ENCODE peak calls at places on chromosomes 13 and 19, in eight cellular contexts. One of them, this sample, is unnamed.
A peak's percentile ranks its signal among the peaks of the same experiment; 100 is the strongest.

GRCh38 chr19:55858401-55858800 is 22.1 kb downstream of the NLRP4 start:
- DNase-seq in upper lobe of left lung: no peak
- DNase-seq in Peyer's patch: no peak
- DNase-seq in cardiac muscle cell: no peak
- DNase-seq in dorsolateral prefrontal cortex: no peak
- DNase-seq in cardiac fibroblast: no peak
- DNase-seq in prostate gland: no peak
- DNase-seq in BJ: no peak
- DNase-seq in this sample: no peak

GRCh38 chr19:1752009-1752756 is 1.1 kb upstream of the ONECUT3 start:
- DNase-seq in upper lobe of left lung: no peak
- DNase-seq in Peyer's patch: no peak
- DNase-seq in cardiac muscle cell: no peak
- DNase-seq in dorsolateral prefrontal cortex: no peak
- DNase-seq in cardiac fibroblast: no peak
- DNase-seq in prostate gland: no peak
- DNase-seq in BJ: no peak
- DNase-seq in this sample: no peak

GRCh38 chr13:60090579-60090978 is 73.1 kb downstream of the DIAPH3 start:
- DNase-seq in upper lobe of left lung: no peak
- DNase-seq in Peyer's patch: no peak
- DNase-seq in cardiac muscle cell: no peak
- DNase-seq in dorsolateral prefrontal cortex: no peak
- DNase-seq in cardiac fibroblast: peak; percentile 41
- DNase-seq in prostate gland: no peak
- DNase-seq in BJ: peak; percentile 13
- DNase-seq in this sample: no peak

GRCh38 chr19:46009530-46010510 is 13.0 kb downstream of the PGLYRP1 start:
- DNase-seq in upper lobe of left lung: no peak
- DNase-seq in Peyer's patch: peak; percentile 46
- DNase-seq in cardiac muscle cell: peak; percentile 71
- DNase-seq in dorsolateral prefrontal cortex: peak; percentile 84
- DNase-seq in cardiac fibroblast: peak; percentile 82
- DNase-seq in prostate gland: peak; percentile 58
- DNase-seq in BJ: no peak
- DNase-seq in this sample: no peak

GRCh38 chr13:33096886-33097610 is 80.8 kb downstream of the KL start:
- DNase-seq in upper lobe of left lung: no peak
- DNase-seq in Peyer's patch: no peak
- DNase-seq in cardiac muscle cell: no peak
- DNase-seq in dorsolateral prefrontal cortex: no peak
- DNase-seq in cardiac fibroblast: no peak
- DNase-seq in prostate gland: no peak
- DNase-seq in BJ: no peak
- DNase-seq in this sample: no peak

GRCh38 chr13:26964278-26965057 is 203.9 kb upstream of the GPR12 start:
- DNase-seq in upper lobe of left lung: no peak
- DNase-seq in Peyer's patch: no peak
- DNase-seq in cardiac muscle cell: peak; percentile 33
- DNase-seq in dorsolateral prefrontal cortex: no peak
- DNase-seq in cardiac fibroblast: peak; percentile 49
- DNase-seq in prostate gland: no peak
- DNase-seq in BJ: no peak
- DNase-seq in this sample: no peak

GRCh38 chr19:14614099-14614412 is 31.2 kb downstream of the CLEC17A start:
- DNase-seq in upper lobe of left lung: no peak
- DNase-seq in Peyer's patch: peak; percentile 80
- DNase-seq in cardiac muscle cell: no peak
- DNase-seq in dorsolateral prefrontal cortex: no peak
- DNase-seq in cardiac fibroblast: no peak
- DNase-seq in prostate gland: no peak
- DNase-seq in BJ: no peak
- DNase-seq in this sample: no peak

GRCh38 chr19:29942404-29943261 is 594 bp downstream of the URI1 start:
- DNase-seq in upper lobe of left lung: peak; percentile 94
- DNase-seq in Peyer's patch: peak; percentile 79
- DNase-seq in cardiac muscle cell: peak; percentile 77
- DNase-seq in dorsolateral prefrontal cortex: peak; percentile 73
- DNase-seq in cardiac fibroblast: peak; percentile 42
- DNase-seq in prostate gland: peak; percentile 53
- DNase-seq in BJ: no peak
- DNase-seq in this sample: no peak

GRCh38 chr13:70088926-70089325 is 18.7 kb upstream of the ATXN8OS start:
- DNase-seq in upper lobe of left lung: no peak
- DNase-seq in Peyer's patch: no peak
- DNase-seq in cardiac muscle cell: no peak
- DNase-seq in dorsolateral prefrontal cortex: no peak
- DNase-seq in cardiac fibroblast: no peak
- DNase-seq in prostate gland: no peak
- DNase-seq in BJ: no peak
- DNase-seq in this sample: no peak

GRCh38 chr13:83780201-83780600 is 102.1 kb downstream of the SLITRK1 start:
- DNase-seq in upper lobe of left lung: no peak
- DNase-seq in Peyer's patch: no peak
- DNase-seq in cardiac muscle cell: peak; percentile 2
- DNase-seq in dorsolateral prefrontal cortex: no peak
- DNase-seq in cardiac fibroblast: peak; percentile 58
- DNase-seq in prostate gland: no peak
- DNase-seq in BJ: no peak
- DNase-seq in this sample: no peak

GRCh38 chr13:109249780-109250528 is 536.4 kb downstream of the IRS2 start:
- DNase-seq in upper lobe of left lung: no peak
- DNase-seq in Peyer's patch: no peak
- DNase-seq in cardiac muscle cell: no peak
- DNase-seq in dorsolateral prefrontal cortex: no peak
- DNase-seq in cardiac fibroblast: no peak
- DNase-seq in prostate gland: no peak
- DNase-seq in BJ: no peak
- DNase-seq in this sample: no peak
- H3K4me3 ChIP-seq in upper lobe of left lung: no peak overlapping the region
- H3K4me3 ChIP-seq in Peyer's patch: no peak overlapping the region
- H3K4me3 ChIP-seq in cardiac muscle cell: no peak overlapping the region
- H3K4me3 ChIP-seq in dorsolateral prefrontal cortex: no peak overlapping the region
- H3K4me3 ChIP-seq in cardiac fibroblast: no peak overlapping the region
- H3K4me3 ChIP-seq in prostate gland: no peak overlapping the region
- H3K4me3 ChIP-seq in BJ: no peak overlapping the region
- H3K4me3 ChIP-seq in this sample: no peak overlapping the region

DNA sequence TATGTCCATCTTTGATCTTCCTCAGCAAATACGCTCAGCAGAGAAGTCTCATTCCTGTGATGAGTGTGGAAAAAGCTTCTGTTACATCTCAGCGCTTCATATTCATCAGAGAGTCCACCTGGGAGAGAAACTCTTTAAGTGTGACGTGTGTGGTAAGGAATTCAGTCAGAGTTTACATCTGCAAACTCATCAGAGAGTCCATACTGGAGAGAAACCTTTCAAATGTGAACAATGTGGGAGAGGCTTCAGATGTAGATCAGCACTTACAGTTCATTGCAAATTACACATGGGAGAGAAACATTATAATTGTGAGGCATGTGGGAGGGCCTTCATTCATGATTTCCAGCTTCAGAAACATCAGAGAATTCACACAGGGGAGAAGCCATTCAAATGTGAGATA is 5.7 kb upstream of the ZNF284 start:
- DNase-seq in upper lobe of left lung: no peak
- DNase-seq in Peyer's patch: no peak
- DNase-seq in cardiac muscle cell: no peak
- DNase-seq in dorsolateral prefrontal cortex: no peak
- DNase-seq in cardiac fibroblast: no peak
- DNase-seq in prostate gland: no peak
- DNase-seq in BJ: no peak
- DNase-seq in this sample: no peak
- TF ChIP-seq CTCF in upper lobe of left lung: no peak
- TF ChIP-seq CTCF in Peyer's patch: no peak
- TF ChIP-seq CTCF in cardiac muscle cell: no peak
- TF ChIP-seq CTCF in dorsolateral prefrontal cortex: no peak
- TF ChIP-seq CTCF in cardiac fibroblast: no peak
- TF ChIP-seq CTCF in prostate gland: no peak
- TF ChIP-seq CTCF in BJ: no peak
- TF ChIP-seq CTCF in this sample: no peak

GRCh38 chr19:19170053-19170945 is at the start of gene MEF2B:
- DNase-seq in upper lobe of left lung: peak; percentile 95
- DNase-seq in Peyer's patch: peak; percentile 85
- DNase-seq in cardiac muscle cell: peak; percentile 93
- DNase-seq in dorsolateral prefrontal cortex: peak; percentile 66
- DNase-seq in cardiac fibroblast: peak; percentile 64
- DNase-seq in prostate gland: peak; percentile 65
- DNase-seq in BJ: no peak
- DNase-seq in this sample: no peak

GRCh38 chr19:19171110-19171672 is 1.1 kb upstream of the MEF2B start:
- DNase-seq in upper lobe of left lung: no peak
- DNase-seq in Peyer's patch: no peak
- DNase-seq in cardiac muscle cell: no peak
- DNase-seq in dorsolateral prefrontal cortex: no peak
- DNase-seq in cardiac fibroblast: no peak
- DNase-seq in prostate gland: no peak
- DNase-seq in BJ: no peak
- DNase-seq in this sample: no peak

GRCh38 chr19:19169236-19170052 is 619 bp downstream of the MEF2B start:
- DNase-seq in upper lobe of left lung: no peak
- DNase-seq in Peyer's patch: no peak
- DNase-seq in cardiac muscle cell: no peak
- DNase-seq in dorsolateral prefrontal cortex: no peak
- DNase-seq in cardiac fibroblast: no peak
- DNase-seq in prostate gland: no peak
- DNase-seq in BJ: no peak
- DNase-seq in this sample: no peak

GRCh38 chr19:19165396-19165795 is 4.7 kb downstream of the MEF2B start:
- DNase-seq in upper lobe of left lung: no peak
- DNase-seq in Peyer's patch: no peak
- DNase-seq in cardiac muscle cell: no peak
- DNase-seq in dorsolateral prefrontal cortex: no peak
- DNase-seq in cardiac fibroblast: no peak
- DNase-seq in prostate gland: no peak
- DNase-seq in BJ: no peak
- DNase-seq in this sample: no peak

GRCh38 chr19:19167612-19168011 is 2.5 kb downstream of the MEF2B start:
- DNase-seq in upper lobe of left lung: no peak
- DNase-seq in Peyer's patch: no peak
- DNase-seq in cardiac muscle cell: no peak
- DNase-seq in dorsolateral prefrontal cortex: no peak
- DNase-seq in cardiac fibroblast: no peak
- DNase-seq in prostate gland: no peak
- DNase-seq in BJ: no peak
- DNase-seq in this sample: no peak
- H3K4me3 ChIP-seq in upper lobe of left lung: no peak overlapping the region
- H3K4me3 ChIP-seq in Peyer's patch: no peak overlapping the region
- H3K4me3 ChIP-seq in cardiac muscle cell: no peak overlapping the region
- H3K4me3 ChIP-seq in dorsolateral prefrontal cortex: no peak overlapping the region
- H3K4me3 ChIP-seq in cardiac fibroblast: no peak overlapping the region
- H3K4me3 ChIP-seq in prostate gland: no peak overlapping the region
- H3K4me3 ChIP-seq in BJ: no peak overlapping the region
- H3K4me3 ChIP-seq in this sample: no peak overlapping the region

GRCh38 chr19:9785367-9786331 is 17.1 kb upstream of the ZNF846 start:
- DNase-seq in upper lobe of left lung: peak; percentile 96
- DNase-seq in Peyer's patch: peak; percentile 100
- DNase-seq in cardiac muscle cell: peak; percentile 100
- DNase-seq in dorsolateral prefrontal cortex: peak; percentile 86
- DNase-seq in cardiac fibroblast: peak; percentile 98
- DNase-seq in prostate gland: peak; percentile 99
- DNase-seq in BJ: peak; percentile 52
- DNase-seq in this sample: peak; percentile 67
- TF ChIP-seq CTCF in upper lobe of left lung: no peak
- TF ChIP-seq CTCF in Peyer's patch: no peak
- TF ChIP-seq CTCF in cardiac muscle cell: no peak
- TF ChIP-seq CTCF in dorsolateral prefrontal cortex: no peak
- TF ChIP-seq CTCF in cardiac fibroblast: no peak
- TF ChIP-seq CTCF in prostate gland: peak; percentile 16
- TF ChIP-seq CTCF in BJ: no peak
- TF ChIP-seq CTCF in this sample: no peak

GRCh38 chr19:710767-711166 is 2.0 kb downstream of the PALM start:
- DNase-seq in upper lobe of left lung: peak; percentile 74
- DNase-seq in Peyer's patch: no peak
- DNase-seq in cardiac muscle cell: no peak
- DNase-seq in dorsolateral prefrontal cortex: no peak
- DNase-seq in cardiac fibroblast: no peak
- DNase-seq in prostate gland: no peak
- DNase-seq in BJ: no peak
- DNase-seq in this sample: no peak
- H3K4me3 ChIP-seq in upper lobe of left lung: peak overlapping the region; percentile 65
- H3K4me3 ChIP-seq in Peyer's patch: peak overlapping the region; percentile 55
- H3K4me3 ChIP-seq in cardiac muscle cell: no peak overlapping the region
- H3K4me3 ChIP-seq in dorsolateral prefrontal cortex: peak overlapping the region; percentile 60
- H3K4me3 ChIP-seq in cardiac fibroblast: no peak overlapping the region
- H3K4me3 ChIP-seq in prostate gland: no peak overlapping the region
- H3K4me3 ChIP-seq in BJ: no peak overlapping the region
- H3K4me3 ChIP-seq in this sample: no peak overlapping the region

GRCh38 chr19:3687774-3688706 is 12.2 kb downstream of the PIP5K1C start:
- DNase-seq in upper lobe of left lung: peak; percentile 87
- DNase-seq in Peyer's patch: peak; percentile 62
- DNase-seq in cardiac muscle cell: peak; percentile 32
- DNase-seq in dorsolateral prefrontal cortex: peak; percentile 50
- DNase-seq in cardiac fibroblast: no peak
- DNase-seq in prostate gland: peak; percentile 58
- DNase-seq in BJ: no peak
- DNase-seq in this sample: no peak
- TF ChIP-seq CTCF in upper lobe of left lung: no peak
- TF ChIP-seq CTCF in Peyer's patch: no peak
- TF ChIP-seq CTCF in cardiac muscle cell: no peak
- TF ChIP-seq CTCF in dorsolateral prefrontal cortex: no peak
- TF ChIP-seq CTCF in cardiac fibroblast: no peak
- TF ChIP-seq CTCF in prostate gland: no peak
- TF ChIP-seq CTCF in BJ: no peak
- TF ChIP-seq CTCF in this sample: no peak

This sample was measured in AG09309.